ENCODE peak calls at places on chromosomes 4 and X, in seven cellular contexts. C is CD8-positive, alpha-beta memory T cell; S is upper lobe of right lung; G is OCI-LY7; H is CD8-positive, alpha-beta T cell; B is GM23248; W is mammary epithelial cell. O is an unnamed sample.

GRCh38 chr4:10753326-10753725 is 68.8 kb upstream of the CLNK start:
- DNase-seq in C (no peak), B (peak), H (no peak), S (no peak), G (no peak), W (no peak), O (no peak)

GRCh38 chrX:96752776-96753175 is 68.1 kb downstream of the DIAPH2 start:
- DNase-seq in G (no peak), H (no peak), S (no peak), W (no peak), C (no peak), B (no peak), O (no peak)

GRCh38 chr4:14871676-14872430 is 130.4 kb upstream of the CPEB2 start:
- DNase-seq in C (no peak), W (peak), S (peak), B (peak), G (peak), H (no peak), O (no peak)

GRCh38 chrX:13761606-13762005 is 27.1 kb downstream of the OFD1 start:
- DNase-seq in C (no peak), B (no peak), G (peak), W (peak), S (no peak), H (no peak), O (no peak)

GRCh38 chr4:180521181-180521580 is 1722.0 kb upstream of the TENM3 start:
- DNase-seq in C (no peak), H (no peak), S (no peak), W (peak), B (no peak), G (no peak), O (no peak)

GRCh38 chr4:156954598-156954997 is 17.0 kb downstream of the PDGFC start:
- DNase-seq in W (no peak), B (no peak), S (no peak), H (no peak), C (no peak), G (no peak), O (no peak)

GRCh38 chr4:2402053-2402452 is 16.4 kb downstream of the ZFYVE28 start:
- DNase-seq in C (no peak), B (peak), G (no peak), W (peak), H (no peak), S (peak), O (peak)

GRCh38 chrX:47226071-47226470 is 6.7 kb upstream of the USP11 start:
- DNase-seq in B (no peak), H (no peak), S (no peak), C (no peak), W (no peak), G (no peak), O (peak)

GRCh38 chr4:31130930-31131329 is 410.8 kb downstream of the PCDH7 start:
- DNase-seq in W (no peak), B (no peak), C (no peak), S (no peak), H (no peak), G (no peak), O (no peak)

GRCh38 chr4:185834778-185835177 is 22.8 kb upstream of the SORBS2 start:
- DNase-seq in H (no peak), G (no peak), W (no peak), C (no peak), S (no peak), B (no peak), O (no peak)

GRCh38 chr4:185835336-185835735 is 23.3 kb upstream of the SORBS2 start:
- DNase-seq in B (no peak), C (no peak), S (no peak), H (no peak), G (no peak), W (no peak), O (no peak)

GRCh38 chr4:185835814-185836213 is 23.8 kb upstream of the SORBS2 start:
- DNase-seq in B (no peak), S (no peak), W (no peak), H (no peak), G (no peak), C (no peak), O (no peak)

GRCh38 chr4:185833055-185833598 is 21.1 kb upstream of the SORBS2 start:
- DNase-seq in B (no peak), W (peak), H (no peak), C (no peak), S (no peak), G (no peak), O (no peak)

GRCh38 chr4:185834088-185834487 is 22.1 kb upstream of the SORBS2 start:
- DNase-seq in W (no peak), C (no peak), G (no peak), B (no peak), H (no peak), S (no peak), O (no peak)
- H3K27ac ChIP-seq in W (no peak), C (no peak), G (no peak), B (no peak), H (no peak), S (no peak), O (no peak)

GRCh38 chr4:170089743-170090666 is at the start of gene AADAT:
- DNase-seq in G (no peak), C (no peak), S (peak), H (no peak), B (peak), W (peak), O (peak)

GRCh38 chr4:170090667-170091052 is 904 bp upstream of the AADAT start:
- DNase-seq in H (no peak), S (no peak), G (no peak), B (peak), C (no peak), W (peak), O (no peak)

GRCh38 chr4:170089274-170089742 is 448 bp downstream of the AADAT start:
- DNase-seq in W (peak), G (no peak), B (peak), C (no peak), H (no peak), S (no peak), O (no peak)

GRCh38 chr4:170087163-170087700 is 2.5 kb downstream of the AADAT start:
- DNase-seq in H (no peak), S (no peak), W (peak), B (peak), G (no peak), C (no peak), O (no peak)

DNA sequence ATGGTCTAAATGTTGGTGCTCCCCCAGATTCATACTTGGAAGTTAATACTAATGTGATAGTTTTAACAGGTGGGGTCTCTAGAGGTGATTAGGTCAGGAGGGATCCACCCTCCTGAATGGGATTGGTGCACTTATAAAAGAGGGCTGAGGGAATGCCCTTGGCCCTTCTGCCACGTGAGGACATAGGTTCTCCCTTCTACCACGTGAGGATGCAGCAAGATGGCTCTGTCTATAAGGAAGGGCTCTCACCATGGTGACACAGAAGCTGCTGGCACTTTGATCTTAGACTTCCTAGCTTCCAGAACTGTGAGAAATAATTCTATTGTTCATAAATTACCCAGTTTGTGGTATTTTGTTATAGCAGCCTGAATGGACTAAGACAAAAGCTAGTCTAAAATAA is 1.1 kb downstream of the AADAT start:
- DNase-seq in W (no peak), S (no peak), B (no peak), G (no peak), H (no peak), C (no peak), O (no peak)
- H3K4me3 ChIP-seq in W (no peak), S (peak), B (peak), G (no peak), H (no peak), C (no peak), O (no peak)

DNA sequence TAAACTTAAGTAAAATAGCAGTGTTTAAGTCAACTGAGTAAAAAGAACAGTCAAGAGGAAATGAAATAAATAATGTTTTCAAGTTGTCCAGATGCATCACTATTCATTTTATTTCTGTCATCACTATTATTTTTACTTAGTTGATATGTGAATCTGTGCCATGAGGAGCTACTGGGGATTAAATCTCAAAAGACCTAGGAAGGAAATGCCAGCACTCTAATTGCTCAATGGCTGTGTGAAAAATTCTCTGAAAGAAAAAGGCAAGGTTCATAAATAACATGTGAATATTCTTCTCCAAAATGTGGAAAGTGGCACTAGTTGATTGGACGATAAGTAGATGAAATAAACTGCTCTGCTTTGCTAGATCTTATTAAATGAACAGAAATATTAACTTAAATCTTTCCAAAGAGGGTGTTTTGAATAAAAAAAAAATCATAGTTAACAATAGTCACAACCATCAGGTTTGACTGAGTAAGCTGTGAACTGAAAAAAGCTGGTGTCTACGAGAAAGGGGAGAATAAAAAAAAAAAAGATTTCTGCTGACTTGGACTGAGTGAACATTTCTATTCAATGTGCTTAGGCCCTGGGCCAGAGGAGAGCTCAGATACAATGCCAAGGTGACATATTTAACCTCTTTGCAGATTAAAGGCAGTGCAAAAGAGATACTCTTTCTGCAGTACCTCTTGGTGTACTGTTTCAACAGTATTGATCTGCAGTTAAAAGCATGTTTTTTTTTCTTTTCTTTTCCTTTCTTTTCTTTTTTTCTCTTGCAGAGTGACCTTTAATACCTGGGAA is 1.5 kb downstream of the SPARCL1 start:
- DNase-seq in H (no peak), G (no peak), B (no peak), W (no peak), S (no peak), C (no peak), O (no peak)
- H3K27ac ChIP-seq in H (no peak), G (no peak), B (no peak), W (no peak), S (peak), C (no peak), O (peak)

GRCh38 chr4:57282556-57283310 is 172.5 kb upstream of the IGFBP7 start:
- DNase-seq in S (no peak), C (no peak), B (no peak), W (no peak), H (no peak), G (no peak), O (no peak)
- H3K4me3 ChIP-seq in S (no peak), C (no peak), B (no peak), W (no peak), H (no peak), G (no peak), O (no peak)

DNA sequence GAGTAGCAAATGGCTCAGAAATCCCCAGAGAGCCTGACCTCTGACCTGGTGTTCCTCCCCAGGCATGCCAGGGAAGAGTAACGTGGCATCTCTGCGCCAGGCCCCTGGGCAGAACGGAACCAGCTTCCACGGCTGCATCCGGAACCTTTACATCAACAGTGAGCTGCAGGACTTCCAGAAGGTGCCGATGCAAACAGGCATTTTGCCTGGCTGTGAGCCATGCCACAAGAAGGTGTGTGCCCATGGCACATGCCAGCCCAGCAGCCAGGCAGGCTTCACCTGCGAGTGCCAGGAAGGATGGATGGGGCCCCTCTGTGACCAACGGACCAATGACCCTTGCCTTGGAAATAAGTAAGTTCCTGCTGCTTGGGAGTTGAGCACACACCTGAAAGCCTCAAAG is 83.4 kb upstream of the PACRGL start:
- DNase-seq in S (no peak), W (no peak), G (no peak), H (no peak), C (no peak), B (no peak), O (no peak)
- H3K27ac ChIP-seq in S (peak), W (no peak), G (no peak), H (no peak), C (no peak), B (no peak), O (no peak)

GRCh38 chr4:76208005-76208765 is 5.4 kb downstream of the SCARB2 start:
- DNase-seq in C (no peak), G (no peak), W (peak), H (no peak), S (peak), B (peak), O (peak)
- H3K4me3 ChIP-seq in C (no peak), G (no peak), W (no peak), H (no peak), S (peak), B (peak), O (no peak)

DNA sequence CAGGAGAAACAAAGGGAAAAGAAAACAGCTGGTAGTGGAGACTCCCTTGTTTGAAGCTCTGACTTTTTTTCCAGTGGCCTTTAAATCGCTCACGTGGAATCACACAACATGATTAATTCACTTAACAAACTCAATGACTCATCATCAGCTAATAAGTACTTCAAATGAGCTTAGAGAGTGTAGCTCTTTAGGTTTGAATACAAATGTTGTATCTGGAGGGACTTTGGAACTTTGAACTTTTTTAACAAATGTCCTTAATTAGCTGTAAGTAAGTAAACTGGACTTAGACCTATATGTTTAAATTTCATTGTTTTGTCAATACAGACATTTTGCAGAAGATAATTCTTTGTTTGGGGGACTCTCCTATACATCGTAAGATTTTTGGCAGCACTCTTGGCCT is 581.0 kb downstream of the SPRY1 start:
- DNase-seq in C (no peak), S (no peak), H (no peak), W (no peak), G (no peak), B (peak), O (no peak)
- H3K27ac ChIP-seq in C (no peak), S (no peak), H (no peak), W (no peak), G (no peak), B (no peak), O (no peak)

O was measured in aorta.